ENCODE peak calls at places on chromosomes 12 and 14, in eight cellular contexts. O, F, Q, H, J, V, M and A are unnamed samples.

GRCh38 chr12:182381-182883 is 31.5 kb downstream of the SLC6A12 start:
- DNase-seq in H (no peak), F (no peak), Q (no peak), O (peak), M (peak), V (no peak), J (no peak), A (no peak)

GRCh38 chr12:80157640-80158039 is 58.3 kb downstream of the OTOGL start:
- DNase-seq in H (no peak), F (no peak), V (no peak), Q (no peak), M (peak), O (peak), J (no peak), A (no peak)

GRCh38 chr12:87870493-87870892 is 158.7 kb downstream of the C12orf50 start:
- DNase-seq in Q (no peak), H (no peak), M (no peak), V (no peak), F (no peak), O (no peak), J (no peak), A (no peak)

GRCh38 chr14:23034498-23035302 is at the start of gene PSMB5:
- DNase-seq in V (peak), J (peak), Q (peak), F (peak), H (peak), M (peak), O (peak), A (peak)

GRCh38 chr14:99320105-99320572 is 48.1 kb upstream of the BCL11B start:
- DNase-seq in Q (peak), M (peak), O (no peak), F (no peak), V (no peak), J (peak), H (peak), A (no peak)

GRCh38 chr12:106074361-106074705 is 64.4 kb downstream of the NUAK1 start:
- DNase-seq in F (no peak), J (no peak), V (no peak), Q (no peak), O (no peak), H (no peak), M (no peak), A (no peak)

GRCh38 chr14:104388631-104389325 is 190.8 kb upstream of the C14orf180 start:
- DNase-seq in F (no peak), M (no peak), Q (no peak), O (no peak), V (peak), J (no peak), H (no peak), A (no peak)

GRCh38 chr14:94617988-94618822 is 6.0 kb downstream of the SERPINA3 start:
- DNase-seq in F (no peak), M (no peak), H (no peak), J (no peak), V (no peak), O (no peak), Q (no peak), A (no peak)

GRCh38 chr12:54689984-54690383 is 41.8 kb upstream of the DCD start:
- DNase-seq in J (peak), V (no peak), F (no peak), O (no peak), H (no peak), M (no peak), Q (no peak), A (no peak)

GRCh38 chr12:111858778-111859177 is 16.8 kb downstream of the MAPKAPK5 start:
- DNase-seq in M (no peak), H (no peak), F (no peak), J (no peak), Q (no peak), O (no peak), V (no peak), A (no peak)

DNA sequence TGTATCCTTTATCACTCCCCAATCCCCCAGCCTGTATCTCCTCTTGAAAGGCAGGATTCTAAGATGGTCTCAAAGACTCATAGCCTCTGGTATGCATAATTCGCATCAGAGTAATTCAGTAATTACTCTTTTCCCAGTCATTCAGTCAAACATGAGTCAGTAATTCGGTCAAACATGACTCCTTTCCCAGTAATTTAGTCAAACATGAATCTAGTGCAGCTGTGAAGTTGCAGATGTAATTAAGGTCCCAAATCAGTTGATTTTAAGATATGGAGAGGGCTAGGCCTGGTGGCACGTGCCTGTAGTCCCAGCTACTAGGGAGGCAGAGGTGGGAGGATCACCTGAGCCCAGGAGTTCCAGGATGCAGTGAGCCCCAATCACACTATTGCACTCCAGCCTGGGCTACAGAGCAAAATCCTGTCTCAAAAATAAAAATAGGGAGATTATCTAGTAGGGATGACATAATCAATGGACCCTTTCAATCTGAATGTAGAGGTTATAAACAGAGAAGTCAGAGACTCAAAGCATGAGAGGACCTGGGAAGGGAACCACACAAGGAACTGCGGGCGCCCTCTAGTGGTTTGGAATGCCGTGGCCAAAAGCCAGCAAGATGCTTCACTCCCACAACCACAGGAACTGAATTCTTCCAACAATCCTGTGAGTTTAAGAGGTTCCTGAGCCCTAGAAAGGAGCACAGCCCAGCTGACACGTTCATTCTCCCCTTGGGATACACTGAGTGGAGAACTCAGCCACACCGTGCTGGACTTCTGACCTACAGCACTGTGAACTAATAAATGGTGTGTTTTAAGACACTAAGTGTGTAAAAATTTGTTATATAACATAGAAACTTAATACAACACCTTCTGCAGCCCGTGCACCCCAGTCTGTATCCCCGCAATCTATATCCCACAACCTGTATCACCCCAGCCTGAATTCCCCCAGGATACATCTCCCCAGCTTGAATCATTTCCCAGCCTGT is 14.3 kb upstream of the ARMH4 start:
- DNase-seq in H (peak), M (peak), V (peak), J (peak), O (peak), F (peak), Q (peak), A (peak)
- TF ChIP-seq CTCF in H (peak), M (peak), V (peak), J (peak), O (peak), F (peak), Q (peak), A (no peak)

GRCh38 chr14:73478684-73479083 is 12.0 kb upstream of the RIOX1 start:
- DNase-seq in Q (no peak), F (no peak), J (no peak), M (no peak), O (no peak), H (no peak), V (no peak), A (peak)

GRCh38 chr14:73472182-73473114 is 14.1 kb upstream of the NUMB start:
- DNase-seq in Q (no peak), F (no peak), H (no peak), V (no peak), J (no peak), O (no peak), M (peak), A (peak)

GRCh38 chr14:73476451-73476905 is 14.3 kb upstream of the RIOX1 start:
- DNase-seq in J (no peak), M (peak), H (no peak), V (no peak), O (no peak), F (no peak), Q (no peak), A (no peak)

GRCh38 chr14:73474952-73475351 is 15.8 kb upstream of the RIOX1 start:
- DNase-seq in F (no peak), J (no peak), M (no peak), O (no peak), V (no peak), H (no peak), Q (no peak), A (no peak)

DNA sequence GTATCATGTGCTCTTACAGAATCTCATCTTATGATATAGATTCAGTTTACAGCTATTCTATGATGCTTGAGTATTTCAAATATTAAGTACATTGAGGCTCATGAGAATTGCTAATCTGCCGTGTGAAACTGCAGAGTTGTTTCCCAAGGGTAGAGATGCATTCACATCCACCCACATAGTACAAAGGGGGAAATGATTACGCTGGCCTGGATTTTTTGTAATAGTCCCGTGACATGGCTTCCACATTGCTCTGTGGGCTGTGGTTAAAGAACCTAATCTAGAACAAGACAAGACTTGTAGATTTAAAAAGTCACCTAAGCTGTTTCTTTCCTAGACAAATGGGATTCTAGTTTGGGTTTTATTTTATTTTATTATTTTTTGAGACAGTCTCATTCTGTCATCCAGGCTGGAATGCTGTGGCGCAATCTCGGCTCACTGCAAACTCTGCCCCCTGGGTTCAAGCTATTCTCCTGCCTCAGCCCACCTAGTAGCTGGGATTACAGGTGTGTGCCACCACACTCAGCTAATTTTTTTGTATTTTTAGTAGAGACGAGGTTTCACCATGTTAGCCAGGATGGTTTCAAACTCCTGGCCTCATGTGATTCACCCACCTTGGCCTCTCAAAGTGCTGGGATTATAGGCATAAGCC is 13.0 kb upstream of the RIOX1 start:
- DNase-seq in O (peak), H (no peak), F (no peak), M (peak), Q (no peak), V (no peak), J (no peak), A (peak)
- TF ChIP-seq CTCF in O (no peak), H (no peak), F (no peak), M (no peak), Q (no peak), V (no peak), J (no peak), A (no peak)

DNA sequence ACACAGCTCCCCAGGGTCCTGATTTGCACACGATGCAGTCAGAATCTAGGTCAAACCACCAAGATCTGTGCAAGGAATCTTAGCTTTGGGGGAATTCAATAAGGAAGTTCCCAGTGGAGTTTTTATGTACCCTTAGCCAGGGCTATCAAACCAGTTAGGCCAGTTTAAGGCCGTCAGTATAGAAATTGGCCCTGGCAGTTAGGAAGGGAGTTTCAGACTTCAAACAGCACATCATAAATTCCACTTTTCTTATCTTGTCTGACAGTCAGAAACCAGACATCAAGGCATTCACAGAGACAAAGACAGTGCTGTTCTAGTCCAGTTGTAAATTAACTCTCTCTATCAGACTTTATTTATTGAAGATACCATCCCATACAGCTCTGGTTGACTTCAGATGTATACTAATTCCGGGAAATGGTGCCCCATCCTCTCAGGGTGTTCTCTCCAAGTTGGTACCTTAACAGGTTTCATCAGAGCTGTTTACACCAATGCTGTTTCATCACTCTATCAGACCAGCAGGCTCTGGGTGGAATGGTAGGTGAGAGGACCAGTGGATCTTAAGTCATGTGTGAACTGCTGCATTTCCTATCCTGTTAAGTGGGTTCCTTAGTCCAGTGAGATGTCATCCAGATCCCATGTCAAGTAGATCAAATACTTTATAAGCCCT is 157.4 kb upstream of the ATF7IP start:
- DNase-seq in V (no peak), Q (peak), F (no peak), M (no peak), O (no peak), J (no peak), H (no peak), A (no peak)
- TF ChIP-seq CTCF in V (no peak), Q (no peak), F (no peak), M (no peak), O (no peak), J (no peak), H (no peak), A (no peak)

DNA sequence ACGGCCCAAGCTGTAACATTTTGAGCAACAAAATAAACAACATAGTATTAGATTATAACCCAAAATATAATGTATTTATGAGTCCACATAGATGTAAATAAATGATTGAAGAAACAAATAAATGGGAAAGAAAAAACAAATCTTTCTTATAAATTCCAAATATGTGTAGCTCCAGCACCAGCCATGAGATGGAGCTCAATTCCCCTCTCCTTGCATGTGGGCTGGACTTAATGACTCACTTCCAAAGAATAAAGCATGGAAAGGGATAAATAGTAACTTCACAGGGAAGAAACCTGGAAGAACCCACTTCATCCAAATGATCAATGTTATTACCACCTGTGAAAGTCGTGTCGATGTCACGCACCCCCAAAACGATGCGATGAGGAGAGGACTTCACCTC is 158.8 kb downstream of the RPAP3 start:
- DNase-seq in Q (no peak), F (no peak), V (no peak), J (no peak), M (peak), H (peak), O (peak), A (no peak)
- TF ChIP-seq CTCF in Q (no peak), F (no peak), V (peak), J (no peak), M (peak), H (no peak), O (peak), A (no peak)

GRCh38 chr12:9881988-9882387 is 699 bp downstream of the KLRF2 start:
- DNase-seq in F (no peak), H (no peak), M (no peak), J (no peak), O (no peak), V (no peak), Q (no peak), A (no peak)
- TF ChIP-seq CTCF in F (no peak), H (no peak), M (no peak), J (no peak), O (no peak), V (no peak), Q (no peak), A (no peak)

GRCh38 chr14:67493092-67493717 is 4.7 kb upstream of the TMEM229B start:
- DNase-seq in M (no peak), O (no peak), Q (no peak), V (no peak), H (no peak), J (no peak), F (no peak), A (no peak)

GRCh38 chr14:67490201-67490600 is 1.7 kb upstream of the TMEM229B start:
- DNase-seq in J (no peak), M (no peak), V (no peak), O (no peak), H (no peak), F (no peak), Q (no peak), A (no peak)

GRCh38 chr14:67491741-67492504 is 3.4 kb upstream of the TMEM229B start:
- DNase-seq in M (no peak), H (no peak), F (no peak), Q (no peak), J (no peak), O (no peak), V (no peak), A (no peak)

GRCh38 chr14:67491285-67491684 is 2.8 kb upstream of the TMEM229B start:
- DNase-seq in H (no peak), O (no peak), Q (no peak), M (no peak), F (no peak), V (no peak), J (no peak), A (no peak)

DNA sequence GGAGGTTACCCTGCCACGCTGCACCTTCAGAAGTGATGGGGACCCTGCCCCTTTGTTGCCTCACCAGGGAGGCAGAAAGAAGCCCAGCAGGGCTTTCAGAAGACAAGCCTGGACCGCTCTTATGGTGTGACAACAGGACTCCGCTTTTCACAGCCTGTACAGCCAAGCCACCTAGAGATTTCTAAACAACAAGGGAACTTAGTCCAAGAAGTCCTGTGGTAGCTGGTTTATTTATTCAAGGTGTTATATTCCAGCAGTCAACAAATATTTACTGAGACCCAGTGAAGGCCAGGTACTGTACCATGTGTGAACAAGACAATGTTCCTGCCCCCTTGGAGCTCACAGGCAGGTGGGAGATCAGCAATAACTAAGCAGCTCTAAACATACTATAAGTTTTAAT is 4.0 kb upstream of the TMEM229B start:
- DNase-seq in V (no peak), F (no peak), Q (no peak), J (no peak), H (no peak), O (no peak), M (no peak), A (no peak)
- TF ChIP-seq CTCF in V (no peak), F (no peak), Q (no peak), J (no peak), H (no peak), O (no peak), M (no peak), A (no peak)

DNA sequence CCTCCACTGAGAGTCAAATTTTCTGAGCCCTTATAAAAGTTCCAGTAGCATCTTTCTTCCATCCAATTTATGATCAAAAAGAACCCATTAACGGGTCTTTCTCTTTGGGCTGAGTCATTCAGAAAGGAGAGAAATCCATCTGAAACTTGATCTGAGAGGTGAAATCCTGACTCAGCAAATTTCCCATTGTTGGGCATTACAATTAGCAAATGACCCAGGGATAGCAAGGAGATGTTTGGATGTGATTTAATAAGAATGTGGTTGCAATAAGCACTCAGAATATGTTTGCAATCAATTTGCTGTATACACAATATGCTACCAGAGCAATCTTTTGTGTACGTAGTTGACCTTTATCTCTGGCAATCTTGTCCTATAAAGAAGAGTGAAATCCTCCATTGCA is 122.7 kb downstream of the CCDC60 start:
- DNase-seq in M (no peak), H (no peak), O (no peak), F (no peak), J (no peak), V (no peak), Q (no peak), A (no peak)
- TF ChIP-seq CTCF in M (no peak), H (no peak), O (no peak), F (no peak), J (no peak), V (no peak), Q (no peak), A (no peak)

GRCh38 chr12:58920102-58920955 is at the start of gene LRIG3:
- DNase-seq in F (peak), O (peak), H (peak), Q (peak), M (peak), J (peak), V (peak), A (peak)
- TF ChIP-seq CTCF in F (no peak), O (peak), H (peak), Q (no peak), M (no peak), J (no peak), V (peak), A (no peak)

DNA sequence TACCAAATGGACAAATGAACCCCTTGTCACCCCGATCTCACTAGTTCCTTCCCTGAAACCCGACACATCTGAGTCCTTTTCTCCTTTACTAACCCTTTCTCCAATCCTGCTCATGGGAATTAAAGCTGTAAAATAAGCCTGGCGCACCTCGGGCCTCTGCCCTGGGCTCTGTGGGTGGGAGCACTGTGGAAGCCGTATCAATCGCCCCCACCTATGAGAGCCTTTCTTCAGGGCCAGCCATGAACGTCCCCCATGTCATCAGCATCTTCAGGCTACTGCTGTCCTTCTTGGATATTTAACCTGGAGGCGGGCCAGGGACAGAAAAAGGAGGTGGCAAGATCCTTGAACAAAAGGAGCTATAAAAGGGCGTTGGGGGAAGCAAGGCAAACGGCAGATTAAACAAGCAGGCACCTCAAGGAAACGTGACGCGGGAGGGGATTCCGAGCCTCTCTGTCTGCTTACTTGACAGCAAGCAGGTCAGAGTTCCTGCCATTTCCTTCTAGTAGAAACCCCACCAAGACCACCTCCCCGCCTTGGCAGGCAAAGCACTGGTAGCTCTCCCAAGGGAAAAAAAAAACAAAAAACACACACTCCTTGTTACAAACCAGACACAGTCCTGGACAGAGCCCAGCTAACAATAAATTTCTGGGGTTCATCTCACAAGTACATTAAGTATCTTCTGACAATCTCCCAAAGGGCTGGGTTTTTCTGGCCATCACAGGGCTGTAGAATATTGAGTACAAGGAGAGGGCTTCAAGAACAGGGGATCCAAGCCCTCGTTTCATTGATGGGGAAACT is 62.9 kb downstream of the DPF3 start:
- DNase-seq in Q (peak), H (no peak), V (no peak), M (peak), O (no peak), F (no peak), J (no peak), A (no peak)
- TF ChIP-seq CTCF in Q (no peak), H (no peak), V (no peak), M (no peak), O (no peak), F (no peak), J (no peak), A (no peak)